ENCODE peak calls at places on chromosomes 4 and X, in eight cellular contexts. U, M, E, V, W, Q, O and Z are unnamed samples.

GRCh38 chrX:71492086-71493065 is 40.5 kb upstream of the OGT start:
- DNase-seq in U (peak; percentile 70), M (peak; percentile 61), E (no peak), V (no peak), W (peak; percentile 30), Q (peak; percentile 24), O (peak; percentile 69), Z (no peak)

GRCh38 chrX:74117962-74118361 is 186.0 kb upstream of the ZCCHC13 start:
- DNase-seq in U (no peak), M (no peak), E (no peak), V (no peak), W (no peak), Q (no peak), O (peak; percentile 5), Z (no peak)

GRCh38 chr4:71304289-71304850 is 34.5 kb upstream of the SLC4A4 start:
- DNase-seq in U (no peak), M (no peak), E (no peak), V (no peak), W (no peak), Q (no peak), O (no peak), Z (no peak)

GRCh38 chr4:4659871-4660651 is 118.2 kb upstream of the STX18 start:
- DNase-seq in U (peak; percentile 59), M (no peak), E (peak; percentile 61), V (peak; percentile 80), W (peak; percentile 85), Q (no peak), O (no peak), Z (peak; percentile 1)

GRCh38 chr4:168615294-168615693 is 118.4 kb downstream of the PALLD start:
- DNase-seq in U (no peak), M (no peak), E (peak; percentile 83), V (no peak), W (no peak), Q (no peak), O (no peak), Z (no peak)

GRCh38 chr4:88341227-88342192 is 37.1 kb upstream of the HERC6 start:
- DNase-seq in U (no peak), M (no peak), E (peak; percentile 81), V (peak; percentile 90), W (peak; percentile 83), Q (peak; percentile 42), O (no peak), Z (no peak)

GRCh38 chr4:55543858-55544257 is 2.9 kb downstream of the CLOCK start:
- DNase-seq in U (no peak), M (no peak), E (no peak), V (no peak), W (no peak), Q (peak; percentile 31), O (peak; percentile 58), Z (no peak)

GRCh38 chr4:84648863-84649647 is 66.1 kb downstream of the CDS1 start:
- DNase-seq in U (no peak), M (no peak), E (no peak), V (no peak), W (no peak), Q (no peak), O (no peak), Z (no peak)

GRCh38 chr4:75118739-75119138 is 185.8 kb downstream of the PARM1 start:
- DNase-seq in U (no peak), M (no peak), E (no peak), V (no peak), W (no peak), Q (no peak), O (no peak), Z (no peak)

GRCh38 chr4:41722171-41722570 is 26.4 kb downstream of the PHOX2B start:
- DNase-seq in U (no peak), M (no peak), E (no peak), V (no peak), W (no peak), Q (no peak), O (no peak), Z (no peak)

GRCh38 chr4:147991543-147992295 is 259.8 kb downstream of the ARHGAP10 start:
- DNase-seq in U (no peak), M (no peak), E (no peak), V (no peak), W (no peak), Q (no peak), O (no peak), Z (no peak)

GRCh38 chrX:123731258-123731986 is 1.4 kb downstream of the THOC2 start:
- DNase-seq in U (no peak), M (peak; percentile 27), E (no peak), V (no peak), W (no peak), Q (peak; percentile 52), O (peak; percentile 62), Z (no peak)

GRCh38 chr4:158824425-158825274 is 55.8 kb downstream of the FNIP2 start:
- DNase-seq in U (no peak), M (no peak), E (no peak), V (no peak), W (no peak), Q (no peak), O (no peak), Z (no peak)

GRCh38 chrX:46327229-46328081 is 217.8 kb downstream of the ZNF674 start:
- DNase-seq in U (peak; percentile 49), M (no peak), E (no peak), V (no peak), W (peak; percentile 12), Q (no peak), O (no peak), Z (no peak)

GRCh38 chrX:113212052-113212451 is 371.4 kb upstream of the AMOT start:
- DNase-seq in U (no peak), M (no peak), E (no peak), V (no peak), W (no peak), Q (no peak), O (no peak), Z (no peak)

GRCh38 chrX:77264490-77264889 is 182.7 kb upstream of the FGF16 start:
- DNase-seq in U (no peak), M (no peak), E (no peak), V (no peak), W (no peak), Q (no peak), O (no peak), Z (no peak)

GRCh38 chr4:174201898-174202297 is 81.6 kb downstream of the FBXO8 start:
- DNase-seq in U (no peak), M (no peak), E (no peak), V (no peak), W (no peak), Q (no peak), O (no peak), Z (no peak)

GRCh38 chr4:107896158-107896645 is 35.1 kb upstream of the CYP2U1 start:
- DNase-seq in U (no peak), M (no peak), E (peak; percentile 95), V (peak; percentile 96), W (peak; percentile 53), Q (no peak), O (no peak), Z (no peak)

GRCh38 chr4:122855491-122855890 is 28.9 kb downstream of the FGF2 start:
- DNase-seq in U (no peak), M (no peak), E (no peak), V (no peak), W (no peak), Q (no peak), O (no peak), Z (no peak)

GRCh38 chrX:997631-998137 is 214.8 kb downstream of the CRLF2 start:
- DNase-seq in U (no peak), M (no peak), E (no peak), V (no peak), W (no peak), Q (no peak), O (no peak), Z (no peak)

GRCh38 chr4:150402968-150403367 is 179.0 kb upstream of the MAB21L2 start:
- DNase-seq in U (no peak), M (no peak), E (no peak), V (no peak), W (no peak), Q (peak; percentile 59), O (peak; percentile 17), Z (no peak)

GRCh38 chrX:23820235-23820782 is 37.3 kb downstream of the SAT1 start:
- DNase-seq in U (no peak), M (no peak), E (no peak), V (no peak), W (no peak), Q (no peak), O (no peak), Z (no peak)